ENCODE peak calls at places on chromosomes 1 and 21, in five cellular contexts. One of them, this sample, is unnamed.

GRCh38 chr1:211648980-211649934 is 26.2 kb downstream of the NEK2 start:
- DNase-seq in adrenal gland: no peak
- DNase-seq in psoas muscle: no peak
- DNase-seq in tibial artery: peak; percentile 49
- DNase-seq in A549: peak; percentile 55
- DNase-seq in this sample: peak; percentile 45

GRCh38 chr1:248421384-248421783 is 18.5 kb downstream of the OR2T1 start:
- DNase-seq in adrenal gland: no peak
- DNase-seq in psoas muscle: no peak
- DNase-seq in tibial artery: no peak
- DNase-seq in A549: no peak
- DNase-seq in this sample: no peak

GRCh38 chr1:43452789-43453441 is 816 bp downstream of the HYI start:
- DNase-seq in adrenal gland: peak; percentile 80
- DNase-seq in psoas muscle: peak; percentile 55
- DNase-seq in tibial artery: peak; percentile 60
- DNase-seq in A549: no peak
- DNase-seq in this sample: peak; percentile 38

GRCh38 chr21:45937721-45938452 is 43.7 kb upstream of the COL6A1 start:
- DNase-seq in adrenal gland: no peak
- DNase-seq in psoas muscle: no peak
- DNase-seq in tibial artery: no peak
- DNase-seq in A549: no peak
- DNase-seq in this sample: no peak

GRCh38 chr1:109754738-109755137 is 9.0 kb downstream of the EPS8L3 start:
- DNase-seq in adrenal gland: no peak
- DNase-seq in psoas muscle: no peak
- DNase-seq in tibial artery: no peak
- DNase-seq in A549: no peak
- DNase-seq in this sample: peak; percentile 4

GRCh38 chr1:110874303-110875215 is 1.6 kb downstream of the CD53 start:
- DNase-seq in adrenal gland: no peak
- DNase-seq in psoas muscle: no peak
- DNase-seq in tibial artery: no peak
- DNase-seq in A549: no peak
- DNase-seq in this sample: no peak

GRCh38 chr21:29181799-29182470 is 51.5 kb downstream of the MAP3K7CL start:
- DNase-seq in adrenal gland: peak; percentile 89
- DNase-seq in psoas muscle: no peak
- DNase-seq in tibial artery: no peak
- DNase-seq in A549: peak; percentile 52
- DNase-seq in this sample: no peak

GRCh38 chr1:118275716-118276115 is 90.7 kb upstream of the SPAG17 start:
- DNase-seq in adrenal gland: no peak
- DNase-seq in psoas muscle: no peak
- DNase-seq in tibial artery: no peak
- DNase-seq in A549: no peak
- DNase-seq in this sample: no peak

GRCh38 chr1:24765308-24765988 is 20.2 kb downstream of the CLIC4 start:
- DNase-seq in adrenal gland: no peak
- DNase-seq in psoas muscle: no peak
- DNase-seq in tibial artery: no peak
- DNase-seq in A549: no peak
- DNase-seq in this sample: no peak

GRCh38 chr1:15214507-15214906 is 32.5 kb upstream of the FHAD1 start:
- DNase-seq in adrenal gland: peak; percentile 64
- DNase-seq in psoas muscle: peak; percentile 39
- DNase-seq in tibial artery: no peak
- DNase-seq in A549: no peak
- DNase-seq in this sample: no peak

GRCh38 chr21:45747802-45748445 is 104.4 kb downstream of the PCBP3 start:
- DNase-seq in adrenal gland: peak; percentile 84
- DNase-seq in psoas muscle: no peak
- DNase-seq in tibial artery: no peak
- DNase-seq in A549: peak; percentile 38
- DNase-seq in this sample: no peak

GRCh38 chr1:203675596-203676347 is 49.1 kb downstream of the ATP2B4 start:
- DNase-seq in adrenal gland: no peak
- DNase-seq in psoas muscle: no peak
- DNase-seq in tibial artery: no peak
- DNase-seq in A549: no peak
- DNase-seq in this sample: peak; percentile 66

GRCh38 chr1:23246274-23246673 is 29.0 kb upstream of the HTR1D start:
- DNase-seq in adrenal gland: no peak
- DNase-seq in psoas muscle: no peak
- DNase-seq in tibial artery: no peak
- DNase-seq in A549: no peak
- DNase-seq in this sample: no peak

GRCh38 chr1:53116307-53116810 is 26.1 kb downstream of the SLC1A7 start:
- DNase-seq in adrenal gland: no peak
- DNase-seq in psoas muscle: peak; percentile 28
- DNase-seq in tibial artery: no peak
- DNase-seq in A549: no peak
- DNase-seq in this sample: no peak

GRCh38 chr1:6358757-6359567 is 34.6 kb downstream of the ACOT7 start:
- DNase-seq in adrenal gland: peak; percentile 77
- DNase-seq in psoas muscle: no peak
- DNase-seq in tibial artery: no peak
- DNase-seq in A549: no peak
- DNase-seq in this sample: peak; percentile 58

GRCh38 chr1:59156526-59157196 is 140.2 kb upstream of the FGGY start:
- DNase-seq in adrenal gland: no peak
- DNase-seq in psoas muscle: no peak
- DNase-seq in tibial artery: no peak
- DNase-seq in A549: peak; percentile 26
- DNase-seq in this sample: no peak

GRCh38 chr1:31785020-31785946 is 21.1 kb upstream of the ADGRB2 start:
- DNase-seq in adrenal gland: peak; percentile 55
- DNase-seq in psoas muscle: peak; percentile 52
- DNase-seq in tibial artery: no peak
- DNase-seq in A549: no peak
- DNase-seq in this sample: no peak

GRCh38 chr1:94797286-94797685 is 22.9 kb upstream of the SLC44A3 start:
- DNase-seq in adrenal gland: no peak
- DNase-seq in psoas muscle: no peak
- DNase-seq in tibial artery: no peak
- DNase-seq in A549: no peak
- DNase-seq in this sample: no peak

GRCh38 chr1:28518000-28518744 is 12.3 kb downstream of the RCC1 start:
- DNase-seq in adrenal gland: peak; percentile 94
- DNase-seq in psoas muscle: peak; percentile 94
- DNase-seq in tibial artery: peak; percentile 89
- DNase-seq in A549: peak; percentile 73
- DNase-seq in this sample: peak; percentile 95

GRCh38 chr1:150152772-150153461 is 3.2 kb downstream of the PLEKHO1 start:
- DNase-seq in adrenal gland: no peak
- DNase-seq in psoas muscle: peak; percentile 53
- DNase-seq in tibial artery: peak; percentile 56
- DNase-seq in A549: no peak
- DNase-seq in this sample: no peak

GRCh38 chr1:105483436-105483835 is 1573.0 kb upstream of the PRMT6 start:
- DNase-seq in adrenal gland: no peak
- DNase-seq in psoas muscle: no peak
- DNase-seq in tibial artery: no peak
- DNase-seq in A549: no peak
- DNase-seq in this sample: no peak

GRCh38 chr1:177794316-177794991 is 175.4 kb downstream of the SEC16B start:
- DNase-seq in adrenal gland: no peak
- DNase-seq in psoas muscle: no peak
- DNase-seq in tibial artery: no peak
- DNase-seq in A549: no peak
- DNase-seq in this sample: no peak

GRCh38 chr1:220680085-220680687 is 10.0 kb upstream of the C1orf115 start:
- DNase-seq in adrenal gland: peak; percentile 59
- DNase-seq in psoas muscle: no peak
- DNase-seq in tibial artery: no peak
- DNase-seq in A549: peak; percentile 62
- DNase-seq in this sample: no peak

GRCh38 chr21:18144341-18144740 is 100.3 kb upstream of the CHODL start:
- DNase-seq in adrenal gland: no peak
- DNase-seq in psoas muscle: no peak
- DNase-seq in tibial artery: no peak
- DNase-seq in A549: no peak
- DNase-seq in this sample: no peak

GRCh38 chr21:17673261-17674020 is 60.7 kb upstream of the BTG3 start:
- DNase-seq in adrenal gland: no peak
- DNase-seq in psoas muscle: no peak
- DNase-seq in tibial artery: no peak
- DNase-seq in A549: no peak
- DNase-seq in this sample: no peak

GRCh38 chr1:172544481-172545104 is 11.6 kb downstream of the SUCO start:
- DNase-seq in adrenal gland: no peak
- DNase-seq in psoas muscle: no peak
- DNase-seq in tibial artery: no peak
- DNase-seq in A549: no peak
- DNase-seq in this sample: no peak

GRCh38 chr1:16204634-16205332 is 7.7 kb downstream of the ARHGEF19 start:
- DNase-seq in adrenal gland: no peak
- DNase-seq in psoas muscle: no peak
- DNase-seq in tibial artery: no peak
- DNase-seq in A549: peak; percentile 18
- DNase-seq in this sample: peak; percentile 53

GRCh38 chr21:38815060-38815405 is 9.3 kb downstream of the ETS2 start:
- DNase-seq in adrenal gland: no peak
- DNase-seq in psoas muscle: no peak
- DNase-seq in tibial artery: no peak
- DNase-seq in A549: no peak
- DNase-seq in this sample: no peak
- H3K27ac ChIP-seq in adrenal gland: no peak overlapping the region
- H3K27ac ChIP-seq in psoas muscle: peak overlapping the region; percentile 56
- H3K27ac ChIP-seq in tibial artery: no peak overlapping the region
- H3K27ac ChIP-seq in A549: no peak overlapping the region
- H3K27ac ChIP-seq in this sample: peak overlapping the region; percentile 95

GRCh38 chr1:35556494-35557117 is 597 bp downstream of the KIAA0319L start:
- DNase-seq in adrenal gland: no peak
- DNase-seq in psoas muscle: no peak
- DNase-seq in tibial artery: no peak
- DNase-seq in A549: no peak
- DNase-seq in this sample: peak; percentile 51

GRCh38 chr1:35557118-35557610 is at the start of gene KIAA0319L:
- DNase-seq in adrenal gland: peak; percentile 94
- DNase-seq in psoas muscle: peak; percentile 94
- DNase-seq in tibial artery: peak; percentile 87
- DNase-seq in A549: peak; percentile 70
- DNase-seq in this sample: peak; percentile 91

GRCh38 chr1:35554261-35555211 is 2.7 kb downstream of the KIAA0319L start:
- DNase-seq in adrenal gland: peak; percentile 81
- DNase-seq in psoas muscle: no peak
- DNase-seq in tibial artery: no peak
- DNase-seq in A549: no peak
- DNase-seq in this sample: no peak

GRCh38 chr1:35555212-35555584 is 2.0 kb downstream of the KIAA0319L start:
- DNase-seq in adrenal gland: no peak
- DNase-seq in psoas muscle: no peak
- DNase-seq in tibial artery: no peak
- DNase-seq in A549: no peak
- DNase-seq in this sample: no peak

DNA sequence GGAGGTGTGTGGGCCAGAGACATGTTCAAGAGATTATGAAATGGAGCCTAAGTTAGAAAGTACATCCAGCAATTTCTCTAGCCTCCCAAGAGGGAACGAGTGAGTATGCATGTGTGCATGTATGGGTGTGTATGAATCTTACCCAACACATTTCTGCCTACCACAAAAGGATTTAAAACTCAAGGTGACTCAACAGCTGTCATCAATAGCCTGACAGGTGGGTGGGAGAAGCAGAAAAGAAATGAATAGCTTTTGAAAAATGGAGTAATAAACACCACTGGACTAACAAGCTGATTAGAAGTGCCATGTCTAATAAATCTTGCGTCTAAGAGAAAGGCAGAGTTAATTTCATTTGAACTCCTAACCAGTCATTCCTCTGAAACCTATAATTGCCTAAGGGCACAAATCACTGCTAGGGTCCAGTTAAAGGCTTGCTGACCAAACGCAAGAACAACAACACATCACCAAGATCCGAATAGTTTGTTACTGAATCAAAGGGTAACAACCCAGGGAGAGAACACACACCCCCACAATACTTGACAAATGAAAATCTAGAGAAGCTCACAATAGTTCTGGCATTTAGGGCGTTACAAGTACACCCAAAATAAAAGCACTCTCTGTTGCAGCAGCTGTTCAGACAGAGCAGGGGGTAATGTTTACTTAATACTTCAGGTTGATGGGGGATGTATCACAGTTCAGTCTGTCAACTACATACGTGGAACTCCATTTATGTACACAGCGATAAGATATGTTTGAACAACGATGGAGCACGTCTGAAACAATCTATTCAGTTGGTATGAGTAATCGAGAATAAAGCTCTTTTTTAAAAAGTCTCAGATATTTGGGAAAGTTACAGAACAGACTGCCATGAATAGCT is 1.4 kb downstream of the KIAA0319L start:
- DNase-seq in adrenal gland: no peak
- DNase-seq in psoas muscle: no peak
- DNase-seq in tibial artery: no peak
- DNase-seq in A549: no peak
- DNase-seq in this sample: no peak
- H3K4me3 ChIP-seq in adrenal gland: no peak overlapping the region
- H3K4me3 ChIP-seq in psoas muscle: peak overlapping the region; percentile 99
- H3K4me3 ChIP-seq in tibial artery: peak overlapping the region; percentile 86
- H3K4me3 ChIP-seq in A549: peak overlapping the region; percentile 96
- H3K4me3 ChIP-seq in this sample: peak overlapping the region; percentile 67

GRCh38 chr1:243244420-243244819 is 10.7 kb downstream of the CEP170 start:
- DNase-seq in adrenal gland: no peak
- DNase-seq in psoas muscle: no peak
- DNase-seq in tibial artery: no peak
- DNase-seq in A549: no peak
- DNase-seq in this sample: no peak
- H3K4me1 ChIP-seq in adrenal gland: peaks cover 8% of the 10 kb centered on the region
- H3K4me1 ChIP-seq in psoas muscle: peaks cover 29% of the 10 kb centered on the region
- H3K4me1 ChIP-seq in tibial artery: no peaks in the 10 kb centered on the region
- H3K4me1 ChIP-seq in A549: no peaks in the 10 kb centered on the region
- H3K4me1 ChIP-seq in this sample: no peaks in the 10 kb centered on the region

GRCh38 chr1:207815913-207816312 is 64.1 kb downstream of the CD46 start:
- DNase-seq in adrenal gland: peak; percentile 52
- DNase-seq in psoas muscle: peak; percentile 44
- DNase-seq in tibial artery: no peak
- DNase-seq in A549: no peak
- DNase-seq in this sample: no peak

GRCh38 chr1:207817166-207817565 is 65.3 kb downstream of the CD46 start:
- DNase-seq in adrenal gland: peak; percentile 58
- DNase-seq in psoas muscle: peak; percentile 51
- DNase-seq in tibial artery: peak; percentile 18
- DNase-seq in A549: no peak
- DNase-seq in this sample: no peak

GRCh38 chr1:207813946-207814345 is 62.1 kb downstream of the CD46 start:
- DNase-seq in adrenal gland: peak; percentile 54
- DNase-seq in psoas muscle: peak; percentile 49
- DNase-seq in tibial artery: no peak
- DNase-seq in A549: no peak
- DNase-seq in this sample: no peak

GRCh38 chr1:207814469-207814868 is 62.6 kb downstream of the CD46 start:
- DNase-seq in adrenal gland: peak; percentile 53
- DNase-seq in psoas muscle: peak; percentile 48
- DNase-seq in tibial artery: no peak
- DNase-seq in A549: no peak
- DNase-seq in this sample: no peak

GRCh38 chr1:207815466-207815865 is 63.6 kb downstream of the CD46 start:
- DNase-seq in adrenal gland: peak; percentile 46
- DNase-seq in psoas muscle: peak; percentile 45
- DNase-seq in tibial artery: no peak
- DNase-seq in A549: no peak
- DNase-seq in this sample: no peak
- H3K27ac ChIP-seq in adrenal gland: no peak overlapping the region
- H3K27ac ChIP-seq in psoas muscle: peak overlapping the region; percentile 95
- H3K27ac ChIP-seq in tibial artery: peak overlapping the region; percentile 100
- H3K27ac ChIP-seq in A549: no peak overlapping the region
- H3K27ac ChIP-seq in this sample: no peak overlapping the region